ENCODE peak calls at places on chromosomes 6 and 20, in nine cellular contexts. O is heart left ventricle, Q is GM12878, R is tibial nerve, M is esophagus squamous epithelium, Y is testis, I is Peyer's patch, G is A549, B is stomach. Z is an unnamed sample.
A peak's percentile ranks its signal among the peaks of the same experiment; 100 is the strongest.

GRCh38 chr20:24782801-24783630 is 166.1 kb upstream of the CST7 start:
- DNase-seq in Q (no peak), R (no peak), O (no peak), G (no peak), B (no peak), I (no peak), M (no peak), Y (no peak), Z (no peak)

GRCh38 chr20:21360686-21361085 is 36.6 kb downstream of the NKX2-4 start:
- DNase-seq in R (no peak), G (no peak), Y (no peak), I (no peak), M (no peak), B (no peak), Q (no peak), O (no peak), Z (no peak)

GRCh38 chr20:41613321-41613720 is 4.9 kb downstream of the CHD6 start:
- DNase-seq in I (no peak), G (no peak), Q (no peak), Y (no peak), O (no peak), B (no peak), M (no peak), R (no peak), Z (no peak)

GRCh38 chr6:151021878-151022277 is 156.4 kb downstream of the MTHFD1L start:
- DNase-seq in B (no peak), O (no peak), R (no peak), M (no peak), G (no peak), I (no peak), Q (no peak), Y (no peak), Z (no peak)

GRCh38 chr6:124076336-124077048 is 272.8 kb downstream of the NKAIN2 start:
- DNase-seq in M (no peak), B (no peak), I (no peak), R (no peak), O (no peak), Q (no peak), G (no peak), Y (no peak), Z (no peak)

GRCh38 chr6:114581293-114581692 is 238.5 kb upstream of the HS3ST5 start:
- DNase-seq in I (no peak), M (no peak), R (no peak), Y (no peak), G (no peak), B (no peak), O (no peak), Q (no peak), Z (no peak)

GRCh38 chr20:461254-462198 is 807 bp downstream of the TBC1D20 start:
- DNase-seq in M (no peak), O (peak; percentile 50), I (peak; percentile 70), Q (no peak), G (peak; percentile 57), R (peak; percentile 18), B (peak; percentile 51), Y (peak; percentile 66), Z (no peak)

GRCh38 chr20:8723296-8723695 is 345.6 kb upstream of the PLCB4 start:
- DNase-seq in M (no peak), R (no peak), G (no peak), O (no peak), I (no peak), Y (no peak), B (no peak), Q (no peak), Z (no peak)

GRCh38 chr6:167795874-167796667 is 30.6 kb upstream of the AFDN start:
- DNase-seq in Y (peak; percentile 55), I (peak; percentile 70), G (no peak), B (peak; percentile 84), M (no peak), R (no peak), Q (no peak), O (peak; percentile 49), Z (peak; percentile 87)

GRCh38 chr6:105504660-105505059 is 101.8 kb upstream of the PREP start:
- DNase-seq in B (no peak), Q (no peak), O (peak; percentile 19), I (no peak), R (no peak), M (no peak), Y (peak; percentile 20), G (no peak), Z (no peak)

GRCh38 chr20:3819413-3820047 is 817 bp upstream of the AP5S1 start:
- DNase-seq in Q (no peak), G (no peak), B (no peak), I (no peak), O (no peak), R (no peak), M (no peak), Y (no peak), Z (no peak)

GRCh38 chr6:132445201-132445951 is 44.1 kb upstream of the MOXD1 start:
- DNase-seq in Q (no peak), G (peak; percentile 55), I (no peak), Y (no peak), R (no peak), O (no peak), M (no peak), B (no peak), Z (no peak)

GRCh38 chr6:2264932-2265331 is 19.5 kb upstream of the GMDS start:
- DNase-seq in Q (no peak), Y (no peak), O (no peak), R (no peak), I (no peak), B (no peak), M (no peak), G (no peak), Z (no peak)
- TF ChIP-seq POLR2A in Q (no peak), Y (no peak), O (no peak), R (no peak), I (no peak), B (no peak), M (no peak), G (no peak), Z (no peak)

DNA sequence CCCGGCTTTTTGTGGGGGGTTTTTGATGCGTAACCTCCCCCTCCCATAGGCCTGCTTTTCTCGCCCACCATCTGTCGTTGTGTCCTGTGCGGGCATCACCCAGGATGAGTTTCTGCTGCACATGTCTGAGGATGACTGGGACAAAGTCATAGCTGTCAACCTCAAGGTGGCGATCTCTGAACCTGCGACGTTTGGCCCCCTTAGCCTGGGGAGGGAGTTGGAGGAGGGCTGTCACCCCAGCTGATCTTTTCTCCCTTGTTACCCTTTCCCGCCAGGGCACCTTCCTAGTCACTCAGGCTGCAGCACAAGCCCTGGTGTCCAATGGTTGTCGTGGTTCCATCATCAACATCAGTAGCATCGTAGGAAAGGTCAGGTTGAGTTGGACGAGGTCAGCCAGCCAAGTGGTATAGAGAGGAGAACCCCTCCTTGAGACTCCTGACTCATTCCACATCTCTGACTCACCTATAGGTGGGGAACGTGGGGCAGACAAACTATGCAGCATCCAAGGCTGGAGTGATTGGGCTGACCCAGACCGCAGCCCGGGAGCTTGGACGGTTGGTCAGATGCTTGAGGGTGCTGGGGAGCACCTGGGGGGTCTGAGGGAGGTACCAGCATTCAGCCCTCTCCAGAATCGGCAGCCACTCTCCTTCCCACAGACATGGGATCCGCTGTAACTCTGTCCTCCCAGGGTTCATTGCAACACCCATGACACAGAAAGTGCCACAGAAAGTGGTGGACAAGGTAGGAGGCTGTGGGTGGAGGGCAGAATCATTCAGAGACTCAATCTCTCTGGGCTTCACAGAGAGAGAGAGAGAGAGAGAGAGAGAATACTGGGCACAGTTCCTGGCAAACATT is 944 bp downstream of the HSD17B8 start:
- DNase-seq in O (no peak), B (no peak), Y (no peak), Q (no peak), G (peak; percentile 59), I (no peak), M (no peak), R (no peak), Z (no peak)
- H3K4me1 ChIP-seq in O (peaks cover 12% of the 10 kb centered on the region), B (peaks cover 65% of the 10 kb centered on the region), Y (peaks cover 39% of the 10 kb centered on the region), Q (peaks cover 33% of the 10 kb centered on the region), G (peaks cover 46% of the 10 kb centered on the region), I (peaks cover 22% of the 10 kb centered on the region), M (peaks cover 44% of the 10 kb centered on the region), R (peaks cover 3% of the 10 kb centered on the region), Z (peaks cover 67% of the 10 kb centered on the region)

GRCh38 chr6:163405412-163406309 is 8.9 kb upstream of the QKI start:
- DNase-seq in I (peak; percentile 69), G (no peak), O (peak; percentile 74), Y (peak; percentile 85), B (peak; percentile 69), Q (no peak), R (no peak), M (no peak), Z (peak; percentile 60)

GRCh38 chr6:163402616-163403015 is 11.9 kb upstream of the QKI start:
- DNase-seq in Y (no peak), O (no peak), B (no peak), I (no peak), G (no peak), Q (no peak), M (no peak), R (no peak), Z (peak; percentile 39)

GRCh38 chr6:163406320-163406719 is 8.2 kb upstream of the QKI start:
- DNase-seq in M (no peak), R (no peak), Y (no peak), B (no peak), G (no peak), I (no peak), O (no peak), Q (no peak), Z (no peak)

GRCh38 chr6:163406830-163407229 is 7.7 kb upstream of the QKI start:
- DNase-seq in B (no peak), Y (no peak), M (no peak), O (no peak), R (no peak), G (no peak), Q (no peak), I (no peak), Z (no peak)

GRCh38 chr6:163404825-163405265 is 9.7 kb upstream of the QKI start:
- DNase-seq in M (no peak), O (peak; percentile 51), R (no peak), I (peak; percentile 51), Y (no peak), Q (no peak), G (no peak), B (no peak), Z (peak; percentile 91)
- H3K27ac ChIP-seq in M (peak overlapping the region; percentile 82), O (peak overlapping the region; percentile 83), R (peak overlapping the region; percentile 79), I (no peak overlapping the region), Y (peak overlapping the region; percentile 43), Q (no peak overlapping the region), G (no peak overlapping the region), B (peak overlapping the region; percentile 42), Z (peak overlapping the region; percentile 82)

GRCh38 chr6:147382945-147383554 is 125.4 kb upstream of the SAMD5 start:
- DNase-seq in O (no peak), B (no peak), R (no peak), M (no peak), Q (no peak), Y (no peak), G (peak; percentile 21), I (no peak), Z (no peak)

GRCh38 chr6:147384737-147385710 is 123.5 kb upstream of the SAMD5 start:
- DNase-seq in O (no peak), B (no peak), M (no peak), R (no peak), G (no peak), Q (no peak), Y (no peak), I (no peak), Z (no peak)

GRCh38 chr6:147378819-147379218 is 129.7 kb upstream of the SAMD5 start:
- DNase-seq in M (no peak), G (no peak), I (no peak), Y (no peak), Q (no peak), B (no peak), R (no peak), O (no peak), Z (no peak)

GRCh38 chr6:147384029-147384428 is 124.5 kb upstream of the SAMD5 start:
- DNase-seq in R (no peak), O (no peak), G (no peak), B (no peak), M (no peak), Q (no peak), Y (no peak), I (no peak), Z (no peak)

GRCh38 chr6:147381734-147382133 is 126.8 kb upstream of the SAMD5 start:
- DNase-seq in B (no peak), Y (no peak), O (no peak), G (no peak), M (no peak), I (no peak), Q (no peak), R (no peak), Z (no peak)
- TF ChIP-seq POLR2A in B (no peak), Y (no peak), O (no peak), G (no peak), M (no peak), I (no peak), Q (no peak), R (no peak), Z (no peak)

Z was measured in esophagus muscularis mucosa.